ENCODE peak calls at places on chromosomes 16 and 17, in six cellular contexts. Y is stimulated activated CD4-positive, alpha-beta T cell treated with anti-CD3 and anti-CD28 coated beads, Interleukin-4, amount 100 ng/mL, for 48 hours; V is NCI-H510A; B is AG08395; N is ELR; U is kidney. D is an unnamed sample.

GRCh38 chr17:57875109-57876022 is 25.5 kb upstream of the MRPS23 start:
- DNase-seq in Y (no peak), V (no peak), B (peak), N (peak), U (peak), D (peak)

GRCh38 chr17:75371339-75371738 is 34.1 kb downstream of the GRB2 start:
- DNase-seq in Y (no peak), V (no peak), B (no peak), N (no peak), U (no peak), D (no peak)

GRCh38 chr17:4329838-4330237 is 36.6 kb downstream of the UBE2G1 start:
- DNase-seq in Y (no peak), V (no peak), B (peak), N (peak), U (no peak), D (peak)

GRCh38 chr17:925846-926245 is 53.7 kb downstream of the NXN start:
- DNase-seq in Y (no peak), V (no peak), B (no peak), N (no peak), U (no peak), D (no peak)

GRCh38 chr17:66183529-66183928 is 8.4 kb downstream of the CEP112 start:
- DNase-seq in Y (no peak), V (no peak), B (no peak), N (no peak), U (no peak), D (no peak)

GRCh38 chr17:30160419-30161172 is 44.0 kb downstream of the NSRP1 start:
- DNase-seq in Y (no peak), V (no peak), B (no peak), N (no peak), U (no peak), D (no peak)

GRCh38 chr17:75737133-75737962 is 16.1 kb downstream of the ITGB4 start:
- DNase-seq in Y (no peak), V (no peak), B (no peak), N (no peak), U (no peak), D (peak)

GRCh38 chr17:15479697-15480096 is 12.3 kb upstream of the CDRT4 start:
- DNase-seq in Y (no peak), V (no peak), B (no peak), N (peak), U (no peak), D (no peak)

GRCh38 chr16:72835041-72835440 is 212.9 kb downstream of the ZFHX3 start:
- DNase-seq in Y (no peak), V (no peak), B (no peak), N (no peak), U (no peak), D (no peak)

GRCh38 chr16:68915561-68915960 is 72.2 kb downstream of the TANGO6 start:
- DNase-seq in Y (no peak), V (no peak), B (no peak), N (no peak), U (no peak), D (no peak)

GRCh38 chr17:30116345-30116660 is 313 bp upstream of the NSRP1 start:
- DNase-seq in Y (no peak), V (no peak), B (no peak), N (no peak), U (no peak), D (no peak)

GRCh38 chr17:17758443-17758842 is 77.2 kb downstream of the RAI1 start:
- DNase-seq in Y (no peak), V (peak), B (no peak), N (no peak), U (no peak), D (no peak)

GRCh38 chr16:87080571-87081167 is 236.5 kb downstream of the C16orf95 start:
- DNase-seq in Y (no peak), V (no peak), B (no peak), N (no peak), U (no peak), D (no peak)

GRCh38 chr16:8892101-8892575 is 10.0 kb downstream of the LITAFD start:
- DNase-seq in Y (no peak), V (no peak), B (no peak), N (no peak), U (peak), D (no peak)